ENCODE peak calls at places on chromosome 4, in eight cellular contexts. One of them, this sample, is unnamed.
A peak's percentile ranks its signal among the peaks of the same experiment; 100 is the strongest.

GRCh38 chr4:41640905-41641304 is 102.9 kb downstream of the LIMCH1 start:
- DNase-seq in upper lobe of left lung: no peak
- DNase-seq in cardiac muscle cell: no peak
- DNase-seq in CD8-positive, alpha-beta T cell: no peak
- DNase-seq in neural progenitor cell: no peak
- DNase-seq in right atrium auricular region: no peak
- DNase-seq in heart right ventricle: no peak
- DNase-seq in aorta: no peak
- DNase-seq in this sample: no peak

GRCh38 chr4:19678763-19679162 is 572.9 kb upstream of the SLIT2 start:
- DNase-seq in right atrium auricular region: no peak
- DNase-seq in upper lobe of left lung: no peak
- DNase-seq in neural progenitor cell: no peak
- DNase-seq in CD8-positive, alpha-beta T cell: no peak
- DNase-seq in cardiac muscle cell: peak; percentile 72
- DNase-seq in aorta: no peak
- DNase-seq in heart right ventricle: no peak
- DNase-seq in this sample: no peak

GRCh38 chr4:171928336-171928735 is 115.1 kb downstream of the GALNTL6 start:
- DNase-seq in aorta: no peak
- DNase-seq in cardiac muscle cell: no peak
- DNase-seq in neural progenitor cell: no peak
- DNase-seq in CD8-positive, alpha-beta T cell: no peak
- DNase-seq in heart right ventricle: no peak
- DNase-seq in right atrium auricular region: no peak
- DNase-seq in upper lobe of left lung: no peak
- DNase-seq in this sample: no peak

GRCh38 chr4:62434921-62435320 is 1234.8 kb downstream of the ADGRL3 start:
- DNase-seq in cardiac muscle cell: no peak
- DNase-seq in upper lobe of left lung: no peak
- DNase-seq in aorta: no peak
- DNase-seq in right atrium auricular region: no peak
- DNase-seq in neural progenitor cell: no peak
- DNase-seq in heart right ventricle: no peak
- DNase-seq in CD8-positive, alpha-beta T cell: no peak
- DNase-seq in this sample: no peak

GRCh38 chr4:87592124-87592523 is 16.2 kb upstream of the DSPP start:
- DNase-seq in heart right ventricle: no peak
- DNase-seq in cardiac muscle cell: no peak
- DNase-seq in right atrium auricular region: no peak
- DNase-seq in upper lobe of left lung: no peak
- DNase-seq in neural progenitor cell: no peak
- DNase-seq in aorta: no peak
- DNase-seq in CD8-positive, alpha-beta T cell: no peak
- DNase-seq in this sample: no peak

GRCh38 chr4:98996056-98996941 is 778 bp downstream of the METAP1 start:
- DNase-seq in aorta: no peak
- DNase-seq in CD8-positive, alpha-beta T cell: peak; percentile 28
- DNase-seq in neural progenitor cell: peak; percentile 56
- DNase-seq in right atrium auricular region: no peak
- DNase-seq in upper lobe of left lung: no peak
- DNase-seq in cardiac muscle cell: peak; percentile 39
- DNase-seq in heart right ventricle: no peak
- DNase-seq in this sample: peak; percentile 20

GRCh38 chr4:107037188-107037587 is 1.1 kb upstream of the DKK2 start:
- DNase-seq in aorta: peak; percentile 58
- DNase-seq in CD8-positive, alpha-beta T cell: no peak
- DNase-seq in heart right ventricle: no peak
- DNase-seq in cardiac muscle cell: peak; percentile 53
- DNase-seq in upper lobe of left lung: peak; percentile 87
- DNase-seq in right atrium auricular region: peak; percentile 59
- DNase-seq in neural progenitor cell: peak; percentile 83
- DNase-seq in this sample: peak; percentile 67

GRCh38 chr4:30495261-30496050 is 224.7 kb upstream of the PCDH7 start:
- DNase-seq in cardiac muscle cell: no peak
- DNase-seq in right atrium auricular region: no peak
- DNase-seq in upper lobe of left lung: no peak
- DNase-seq in neural progenitor cell: no peak
- DNase-seq in CD8-positive, alpha-beta T cell: no peak
- DNase-seq in heart right ventricle: no peak
- DNase-seq in aorta: no peak
- DNase-seq in this sample: no peak

GRCh38 chr4:120007171-120007894 is 59.3 kb downstream of the MAD2L1 start:
- DNase-seq in neural progenitor cell: no peak
- DNase-seq in aorta: no peak
- DNase-seq in CD8-positive, alpha-beta T cell: no peak
- DNase-seq in right atrium auricular region: no peak
- DNase-seq in cardiac muscle cell: peak; percentile 72
- DNase-seq in upper lobe of left lung: no peak
- DNase-seq in heart right ventricle: no peak
- DNase-seq in this sample: no peak

GRCh38 chr4:80006935-80007744 is 65.9 kb downstream of the ANTXR2 start:
- DNase-seq in CD8-positive, alpha-beta T cell: no peak
- DNase-seq in aorta: no peak
- DNase-seq in cardiac muscle cell: peak; percentile 81
- DNase-seq in neural progenitor cell: no peak
- DNase-seq in heart right ventricle: no peak
- DNase-seq in upper lobe of left lung: no peak
- DNase-seq in right atrium auricular region: no peak
- DNase-seq in this sample: no peak

GRCh38 chr4:4430492-4431195 is 43.7 kb downstream of the NSG1 start:
- DNase-seq in neural progenitor cell: peak; percentile 79
- DNase-seq in heart right ventricle: no peak
- DNase-seq in cardiac muscle cell: peak; percentile 75
- DNase-seq in CD8-positive, alpha-beta T cell: peak; percentile 54
- DNase-seq in aorta: no peak
- DNase-seq in upper lobe of left lung: no peak
- DNase-seq in right atrium auricular region: no peak
- DNase-seq in this sample: peak; percentile 83

GRCh38 chr4:46390353-46391058 is 578 bp upstream of the GABRA2 start:
- DNase-seq in neural progenitor cell: peak; percentile 6
- DNase-seq in upper lobe of left lung: peak; percentile 61
- DNase-seq in CD8-positive, alpha-beta T cell: no peak
- DNase-seq in right atrium auricular region: no peak
- DNase-seq in cardiac muscle cell: no peak
- DNase-seq in aorta: peak; percentile 30
- DNase-seq in heart right ventricle: no peak
- DNase-seq in this sample: peak; percentile 10

GRCh38 chr4:86965019-86965976 is 30.5 kb downstream of the AFF1 start:
- DNase-seq in aorta: no peak
- DNase-seq in heart right ventricle: no peak
- DNase-seq in CD8-positive, alpha-beta T cell: no peak
- DNase-seq in neural progenitor cell: peak; percentile 33
- DNase-seq in upper lobe of left lung: no peak
- DNase-seq in right atrium auricular region: no peak
- DNase-seq in cardiac muscle cell: no peak
- DNase-seq in this sample: peak; percentile 46

GRCh38 chr4:150131581-150132228 is 53.5 kb downstream of the DCLK2 start:
- DNase-seq in right atrium auricular region: no peak
- DNase-seq in heart right ventricle: no peak
- DNase-seq in aorta: no peak
- DNase-seq in CD8-positive, alpha-beta T cell: no peak
- DNase-seq in neural progenitor cell: no peak
- DNase-seq in cardiac muscle cell: no peak
- DNase-seq in upper lobe of left lung: no peak
- DNase-seq in this sample: no peak

GRCh38 chr4:177480796-177481195 is 38.6 kb upstream of the AGA start:
- DNase-seq in upper lobe of left lung: no peak
- DNase-seq in CD8-positive, alpha-beta T cell: no peak
- DNase-seq in right atrium auricular region: no peak
- DNase-seq in neural progenitor cell: no peak
- DNase-seq in aorta: no peak
- DNase-seq in heart right ventricle: no peak
- DNase-seq in cardiac muscle cell: peak; percentile 58
- DNase-seq in this sample: no peak

GRCh38 chr4:107392951-107393350 is 327.1 kb downstream of the PAPSS1 start:
- DNase-seq in heart right ventricle: no peak
- DNase-seq in right atrium auricular region: no peak
- DNase-seq in neural progenitor cell: no peak
- DNase-seq in upper lobe of left lung: no peak
- DNase-seq in cardiac muscle cell: no peak
- DNase-seq in aorta: no peak
- DNase-seq in CD8-positive, alpha-beta T cell: no peak
- DNase-seq in this sample: no peak

DNA sequence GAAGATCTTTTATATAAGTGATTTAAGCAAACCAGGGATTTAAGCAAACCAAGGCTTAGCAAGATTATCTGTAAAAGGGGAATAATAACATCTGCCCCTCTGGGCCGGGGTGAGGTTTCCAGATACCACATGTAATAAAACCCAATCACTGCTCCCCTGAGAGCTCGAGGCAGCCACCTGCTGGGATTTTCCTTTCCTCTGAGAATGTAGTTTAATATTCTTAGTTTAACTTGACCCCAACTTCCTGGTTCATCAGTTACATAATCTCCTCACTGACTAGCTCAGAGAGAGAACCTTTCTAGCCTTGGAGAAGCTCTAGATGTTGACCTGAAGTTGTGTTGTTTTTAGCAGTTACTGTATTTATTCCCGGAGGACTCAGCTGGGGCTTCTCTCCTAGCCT is 322.4 kb downstream of the ARHGAP10 start:
- DNase-seq in right atrium auricular region: no peak
- DNase-seq in upper lobe of left lung: no peak
- DNase-seq in CD8-positive, alpha-beta T cell: no peak
- DNase-seq in heart right ventricle: no peak
- DNase-seq in aorta: no peak
- DNase-seq in cardiac muscle cell: no peak
- DNase-seq in neural progenitor cell: no peak
- DNase-seq in this sample: no peak
- H3K4me3 ChIP-seq in right atrium auricular region: no peak overlapping the region
- H3K4me3 ChIP-seq in upper lobe of left lung: no peak overlapping the region
- H3K4me3 ChIP-seq in CD8-positive, alpha-beta T cell: no peak overlapping the region
- H3K4me3 ChIP-seq in heart right ventricle: no peak overlapping the region
- H3K4me3 ChIP-seq in aorta: no peak overlapping the region
- H3K4me3 ChIP-seq in cardiac muscle cell: no peak overlapping the region
- H3K4me3 ChIP-seq in neural progenitor cell: no peak overlapping the region
- H3K4me3 ChIP-seq in this sample: no peak overlapping the region

GRCh38 chr4:13986533-13986932 is 359.0 kb upstream of the BOD1L1 start:
- DNase-seq in upper lobe of left lung: no peak
- DNase-seq in neural progenitor cell: no peak
- DNase-seq in heart right ventricle: no peak
- DNase-seq in CD8-positive, alpha-beta T cell: no peak
- DNase-seq in cardiac muscle cell: no peak
- DNase-seq in aorta: no peak
- DNase-seq in right atrium auricular region: no peak
- DNase-seq in this sample: no peak

GRCh38 chr4:13983189-13983790 is 355.8 kb upstream of the BOD1L1 start:
- DNase-seq in heart right ventricle: no peak
- DNase-seq in cardiac muscle cell: no peak
- DNase-seq in aorta: no peak
- DNase-seq in right atrium auricular region: no peak
- DNase-seq in CD8-positive, alpha-beta T cell: no peak
- DNase-seq in neural progenitor cell: no peak
- DNase-seq in upper lobe of left lung: no peak
- DNase-seq in this sample: no peak

GRCh38 chr4:13984996-13985780 is 357.7 kb upstream of the BOD1L1 start:
- DNase-seq in neural progenitor cell: no peak
- DNase-seq in upper lobe of left lung: no peak
- DNase-seq in CD8-positive, alpha-beta T cell: no peak
- DNase-seq in heart right ventricle: no peak
- DNase-seq in right atrium auricular region: no peak
- DNase-seq in cardiac muscle cell: peak; percentile 62
- DNase-seq in aorta: no peak
- DNase-seq in this sample: no peak

GRCh38 chr4:13988347-13989265 is 361.1 kb upstream of the BOD1L1 start:
- DNase-seq in right atrium auricular region: peak; percentile 77
- DNase-seq in upper lobe of left lung: no peak
- DNase-seq in neural progenitor cell: no peak
- DNase-seq in CD8-positive, alpha-beta T cell: no peak
- DNase-seq in aorta: peak; percentile 79
- DNase-seq in cardiac muscle cell: peak; percentile 97
- DNase-seq in heart right ventricle: peak; percentile 16
- DNase-seq in this sample: no peak

DNA sequence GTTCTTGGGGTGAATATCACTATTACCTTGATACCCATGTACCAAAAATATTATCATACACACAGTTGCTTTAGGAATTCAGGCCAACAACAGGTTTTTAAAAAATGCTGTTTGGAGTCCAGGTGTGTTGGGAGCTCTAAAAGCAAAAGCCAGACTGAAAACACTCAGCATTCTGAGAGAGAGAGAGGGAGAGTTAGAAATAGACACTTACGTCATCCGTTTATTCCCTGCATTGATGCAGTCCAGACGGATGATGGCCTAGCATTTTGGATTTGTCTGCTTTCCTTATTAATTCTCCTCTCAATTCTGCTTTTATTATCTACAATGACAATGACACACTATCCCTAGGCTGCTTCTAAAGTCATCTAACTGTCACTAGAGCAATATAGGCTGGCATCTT is 358.3 kb upstream of the BOD1L1 start:
- DNase-seq in neural progenitor cell: no peak
- DNase-seq in cardiac muscle cell: peak; percentile 46
- DNase-seq in upper lobe of left lung: no peak
- DNase-seq in aorta: no peak
- DNase-seq in right atrium auricular region: no peak
- DNase-seq in heart right ventricle: no peak
- DNase-seq in CD8-positive, alpha-beta T cell: no peak
- DNase-seq in this sample: no peak
- H3K36me3 ChIP-seq in neural progenitor cell: no peaks in the 10 kb centered on the region
- H3K36me3 ChIP-seq in cardiac muscle cell: no peaks in the 10 kb centered on the region
- H3K36me3 ChIP-seq in upper lobe of left lung: no peaks in the 10 kb centered on the region
- H3K36me3 ChIP-seq in aorta: no peaks in the 10 kb centered on the region
- H3K36me3 ChIP-seq in right atrium auricular region: no peaks in the 10 kb centered on the region
- H3K36me3 ChIP-seq in heart right ventricle: no peaks in the 10 kb centered on the region
- H3K36me3 ChIP-seq in CD8-positive, alpha-beta T cell: no peaks in the 10 kb centered on the region
- H3K36me3 ChIP-seq in this sample: no peaks in the 10 kb centered on the region

DNA sequence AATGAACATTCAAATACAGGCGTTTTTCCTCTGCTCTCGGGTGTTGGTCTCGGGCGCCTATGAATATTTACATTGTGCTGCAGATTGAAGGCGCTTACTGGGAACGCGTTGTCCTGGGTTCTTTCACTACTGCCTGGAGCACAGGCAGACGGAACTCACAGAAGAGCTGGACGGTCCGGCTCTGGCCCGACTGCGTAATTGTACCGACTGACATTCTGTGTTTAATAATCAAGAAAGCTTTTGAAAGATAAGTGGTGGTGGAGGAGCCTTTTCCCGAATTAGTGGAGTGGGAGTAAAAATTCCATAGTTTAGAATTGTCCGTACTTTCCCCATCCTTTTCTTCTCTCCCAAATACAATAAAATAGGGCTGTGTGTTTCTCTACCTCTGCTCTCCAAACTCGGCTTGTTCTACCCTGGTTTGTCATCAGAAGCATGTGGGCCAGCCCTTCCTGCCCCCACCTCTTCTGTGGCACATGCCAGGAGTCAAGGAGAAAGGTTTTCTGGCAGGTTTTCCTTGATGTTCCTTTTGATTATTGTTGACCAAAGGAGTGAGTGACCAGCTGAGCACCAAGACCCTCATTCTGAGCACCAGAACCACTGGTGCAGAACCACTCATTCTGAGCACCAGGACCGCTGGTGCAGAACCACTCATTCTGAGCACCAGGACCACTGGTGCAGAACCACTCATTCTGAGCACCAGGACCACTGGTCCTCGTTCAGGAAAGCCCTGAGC is 2.3 kb downstream of the FHDC1 start:
- DNase-seq in heart right ventricle: no peak
- DNase-seq in CD8-positive, alpha-beta T cell: no peak
- DNase-seq in right atrium auricular region: no peak
- DNase-seq in neural progenitor cell: no peak
- DNase-seq in upper lobe of left lung: no peak
- DNase-seq in cardiac muscle cell: no peak
- DNase-seq in aorta: no peak
- DNase-seq in this sample: peak; percentile 4
- H3K4me3 ChIP-seq in heart right ventricle: peak overlapping the region; percentile 61
- H3K4me3 ChIP-seq in CD8-positive, alpha-beta T cell: peak overlapping the region; percentile 53
- H3K4me3 ChIP-seq in right atrium auricular region: peak overlapping the region; percentile 64
- H3K4me3 ChIP-seq in neural progenitor cell: peak overlapping the region; percentile 79
- H3K4me3 ChIP-seq in upper lobe of left lung: peak overlapping the region; percentile 80
- H3K4me3 ChIP-seq in cardiac muscle cell: peak overlapping the region; percentile 69
- H3K4me3 ChIP-seq in aorta: peak overlapping the region; percentile 50
- H3K4me3 ChIP-seq in this sample: peak overlapping the region; percentile 96

GRCh38 chr4:55111601-55112000 is 13.8 kb downstream of the KDR start:
- DNase-seq in aorta: no peak
- DNase-seq in cardiac muscle cell: no peak
- DNase-seq in heart right ventricle: no peak
- DNase-seq in upper lobe of left lung: no peak
- DNase-seq in CD8-positive, alpha-beta T cell: no peak
- DNase-seq in right atrium auricular region: no peak
- DNase-seq in neural progenitor cell: no peak
- DNase-seq in this sample: no peak
- H3K36me3 ChIP-seq in aorta: no peaks in the 10 kb centered on the region
- H3K36me3 ChIP-seq in cardiac muscle cell: peaks cover 74% of the 10 kb centered on the region
- H3K36me3 ChIP-seq in heart right ventricle: peaks cover 90% of the 10 kb centered on the region
- H3K36me3 ChIP-seq in upper lobe of left lung: no peaks in the 10 kb centered on the region
- H3K36me3 ChIP-seq in CD8-positive, alpha-beta T cell: no peaks in the 10 kb centered on the region
- H3K36me3 ChIP-seq in right atrium auricular region: no peaks in the 10 kb centered on the region
- H3K36me3 ChIP-seq in neural progenitor cell: no peaks in the 10 kb centered on the region
- H3K36me3 ChIP-seq in this sample: peaks cover 21% of the 10 kb centered on the region